ENCODE peak calls at places on chromosomes 12 and 14, in four cellular contexts. One of them, this sample, is unnamed.

GRCh38 chr14:81169711-81170103 is 51.1 kb downstream of the GTF2A1 start:
- DNase-seq in H1: no peak
- DNase-seq in K562: no peak
- DNase-seq in SK-N-SH: peak; percentile 32
- DNase-seq in this sample: no peak

GRCh38 chr14:59208224-59208814 is 19.9 kb downstream of the DAAM1 start:
- DNase-seq in H1: no peak
- DNase-seq in SK-N-SH: no peak
- DNase-seq in K562: peak; percentile 23
- DNase-seq in this sample: no peak

GRCh38 chr14:93894992-93895391 is 32.2 kb upstream of the FAM181A start:
- DNase-seq in SK-N-SH: peak; percentile 70
- DNase-seq in H1: peak; percentile 64
- DNase-seq in K562: no peak
- DNase-seq in this sample: peak; percentile 46

GRCh38 chr12:21651821-21652220 is 5.8 kb downstream of the LDHB start:
- DNase-seq in H1: no peak
- DNase-seq in SK-N-SH: no peak
- DNase-seq in K562: no peak
- DNase-seq in this sample: no peak

GRCh38 chr14:59358105-59358504 is 107.1 kb downstream of the GPR135 start:
- DNase-seq in SK-N-SH: peak; percentile 10
- DNase-seq in H1: no peak
- DNase-seq in K562: no peak
- DNase-seq in this sample: peak; percentile 24

GRCh38 chr14:32259368-32260013 is 56.4 kb upstream of the RNU6-8 start:
- DNase-seq in K562: peak; percentile 54
- DNase-seq in H1: no peak
- DNase-seq in SK-N-SH: peak; percentile 58
- DNase-seq in this sample: no peak

GRCh38 chr12:132700212-132700913 is 10.3 kb upstream of the PGAM5 start:
- DNase-seq in SK-N-SH: no peak
- DNase-seq in K562: no peak
- DNase-seq in H1: no peak
- DNase-seq in this sample: no peak

GRCh38 chr12:89882051-89882450 is 173.4 kb upstream of the ATP2B1 start:
- DNase-seq in SK-N-SH: no peak
- DNase-seq in H1: no peak
- DNase-seq in K562: no peak
- DNase-seq in this sample: no peak

GRCh38 chr12:20549115-20549719 is 145.9 kb upstream of the SLCO1C1 start:
- DNase-seq in SK-N-SH: peak; percentile 75
- DNase-seq in K562: no peak
- DNase-seq in H1: no peak
- DNase-seq in this sample: peak; percentile 33

GRCh38 chr12:31651893-31652521 is 7.5 kb upstream of the ETFBKMT start:
- DNase-seq in H1: no peak
- DNase-seq in K562: no peak
- DNase-seq in SK-N-SH: peak; percentile 71
- DNase-seq in this sample: no peak

GRCh38 chr14:93984987-93985410 is 8.6 kb upstream of the ASB2 start:
- DNase-seq in H1: peak; percentile 65
- DNase-seq in K562: peak; percentile 32
- DNase-seq in SK-N-SH: peak; percentile 47
- DNase-seq in this sample: peak; percentile 50

GRCh38 chr12:111405856-111406473 is at the start of gene SH2B3:
- DNase-seq in H1: no peak
- DNase-seq in K562: peak; percentile 53
- DNase-seq in SK-N-SH: no peak
- DNase-seq in this sample: no peak

GRCh38 chr14:92513966-92514843 is 624 bp downstream of the RIN3 start:
- DNase-seq in SK-N-SH: no peak
- DNase-seq in H1: peak; percentile 61
- DNase-seq in K562: no peak
- DNase-seq in this sample: peak; percentile 44

GRCh38 chr14:22497671-22498093 is 91.3 kb downstream of the DAD1 start:
- DNase-seq in H1: no peak
- DNase-seq in SK-N-SH: no peak
- DNase-seq in K562: no peak
- DNase-seq in this sample: no peak

GRCh38 chr12:51192284-51192671 is 19.3 kb upstream of the TFCP2 start:
- DNase-seq in SK-N-SH: no peak
- DNase-seq in H1: no peak
- DNase-seq in K562: no peak
- DNase-seq in this sample: no peak

GRCh38 chr14:97458302-97459137 is 661.3 kb downstream of the VRK1 start:
- DNase-seq in SK-N-SH: peak; percentile 12
- DNase-seq in K562: no peak
- DNase-seq in H1: peak; percentile 67
- DNase-seq in this sample: peak; percentile 78

GRCh38 chr12:115337693-115338543 is 653.9 kb upstream of the TBX3 start:
- DNase-seq in K562: no peak
- DNase-seq in SK-N-SH: no peak
- DNase-seq in H1: peak; percentile 48
- DNase-seq in this sample: no peak

GRCh38 chr12:6063379-6063735 is 61.1 kb downstream of the VWF start:
- DNase-seq in SK-N-SH: no peak
- DNase-seq in H1: no peak
- DNase-seq in K562: no peak
- DNase-seq in this sample: no peak

GRCh38 chr12:6059860-6060565 is 64.5 kb downstream of the VWF start:
- DNase-seq in H1: no peak
- DNase-seq in K562: no peak
- DNase-seq in SK-N-SH: no peak
- DNase-seq in this sample: no peak

GRCh38 chr12:6061661-6062060 is 62.8 kb downstream of the VWF start:
- DNase-seq in K562: no peak
- DNase-seq in H1: no peak
- DNase-seq in SK-N-SH: no peak
- DNase-seq in this sample: no peak

GRCh38 chr12:6065131-6065871 is 59.2 kb downstream of the VWF start:
- DNase-seq in K562: no peak
- DNase-seq in H1: no peak
- DNase-seq in SK-N-SH: no peak
- DNase-seq in this sample: no peak

GRCh38 chr12:6062427-6063378 is 61.8 kb downstream of the VWF start:
- DNase-seq in K562: peak; percentile 71
- DNase-seq in H1: peak; percentile 90
- DNase-seq in SK-N-SH: peak; percentile 91
- DNase-seq in this sample: peak; percentile 82
- TF ChIP-seq TEAD4 in K562: no peak
- TF ChIP-seq TEAD4 in H1: no peak
- TF ChIP-seq TEAD4 in SK-N-SH: no peak
- TF ChIP-seq TEAD4 in this sample: no peak

GRCh38 chr12:79687711-79688270 is 3.0 kb downstream of the PAWR start:
- DNase-seq in H1: no peak
- DNase-seq in K562: no peak
- DNase-seq in SK-N-SH: no peak
- DNase-seq in this sample: no peak

GRCh38 chr12:79686171-79686570 is 4.6 kb downstream of the PAWR start:
- DNase-seq in SK-N-SH: no peak
- DNase-seq in H1: no peak
- DNase-seq in K562: no peak
- DNase-seq in this sample: no peak

GRCh38 chr12:79688376-79689040 is 2.3 kb downstream of the PAWR start:
- DNase-seq in H1: no peak
- DNase-seq in K562: no peak
- DNase-seq in SK-N-SH: no peak
- DNase-seq in this sample: no peak

GRCh38 chr12:79682593-79682992 is 8.2 kb downstream of the PAWR start:
- DNase-seq in H1: no peak
- DNase-seq in SK-N-SH: no peak
- DNase-seq in K562: no peak
- DNase-seq in this sample: no peak

GRCh38 chr12:79685068-79685467 is 5.7 kb downstream of the PAWR start:
- DNase-seq in H1: no peak
- DNase-seq in SK-N-SH: no peak
- DNase-seq in K562: no peak
- DNase-seq in this sample: no peak
- TF ChIP-seq TEAD4 in H1: no peak
- TF ChIP-seq TEAD4 in SK-N-SH: no peak
- TF ChIP-seq TEAD4 in K562: no peak
- TF ChIP-seq TEAD4 in this sample: no peak

GRCh38 chr14:65664436-65664835 is 251.9 kb downstream of the FUT8 start:
- DNase-seq in H1: no peak
- DNase-seq in SK-N-SH: no peak
- DNase-seq in K562: no peak
- DNase-seq in this sample: no peak
- TF ChIP-seq TEAD4 in H1: no peak
- TF ChIP-seq TEAD4 in SK-N-SH: no peak
- TF ChIP-seq TEAD4 in K562: no peak
- TF ChIP-seq TEAD4 in this sample: no peak

DNA sequence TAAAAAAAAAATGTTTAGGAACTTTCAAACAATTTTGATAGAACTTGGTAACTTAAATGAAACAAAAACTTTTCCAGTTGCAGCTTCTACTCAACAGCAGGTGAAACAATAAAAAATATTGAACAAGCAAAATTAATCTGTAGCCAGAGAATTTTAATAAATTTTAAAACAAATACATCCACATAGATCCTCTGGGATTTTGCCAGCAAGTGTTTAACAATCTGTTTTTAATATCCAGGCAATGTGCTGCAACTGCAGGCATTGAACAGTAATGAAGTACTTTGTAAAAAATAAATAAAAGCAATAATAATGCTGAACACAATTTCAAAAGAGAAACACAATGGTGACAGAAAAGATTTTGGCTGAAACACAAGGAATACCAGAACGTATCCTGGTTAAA is 263.8 kb upstream of the FAR2 start:
- DNase-seq in H1: no peak
- DNase-seq in SK-N-SH: no peak
- DNase-seq in K562: no peak
- DNase-seq in this sample: no peak
- TF ChIP-seq TEAD4 in H1: no peak
- TF ChIP-seq TEAD4 in SK-N-SH: no peak
- TF ChIP-seq TEAD4 in K562: no peak
- TF ChIP-seq TEAD4 in this sample: no peak

GRCh38 chr14:77359626-77360025 is 17.3 kb downstream of the TMED8 start:
- DNase-seq in H1: no peak
- DNase-seq in SK-N-SH: no peak
- DNase-seq in K562: no peak
- DNase-seq in this sample: no peak
- TF ChIP-seq TEAD4 in H1: no peak
- TF ChIP-seq TEAD4 in SK-N-SH: no peak
- TF ChIP-seq TEAD4 in K562: no peak
- TF ChIP-seq TEAD4 in this sample: no peak

DNA sequence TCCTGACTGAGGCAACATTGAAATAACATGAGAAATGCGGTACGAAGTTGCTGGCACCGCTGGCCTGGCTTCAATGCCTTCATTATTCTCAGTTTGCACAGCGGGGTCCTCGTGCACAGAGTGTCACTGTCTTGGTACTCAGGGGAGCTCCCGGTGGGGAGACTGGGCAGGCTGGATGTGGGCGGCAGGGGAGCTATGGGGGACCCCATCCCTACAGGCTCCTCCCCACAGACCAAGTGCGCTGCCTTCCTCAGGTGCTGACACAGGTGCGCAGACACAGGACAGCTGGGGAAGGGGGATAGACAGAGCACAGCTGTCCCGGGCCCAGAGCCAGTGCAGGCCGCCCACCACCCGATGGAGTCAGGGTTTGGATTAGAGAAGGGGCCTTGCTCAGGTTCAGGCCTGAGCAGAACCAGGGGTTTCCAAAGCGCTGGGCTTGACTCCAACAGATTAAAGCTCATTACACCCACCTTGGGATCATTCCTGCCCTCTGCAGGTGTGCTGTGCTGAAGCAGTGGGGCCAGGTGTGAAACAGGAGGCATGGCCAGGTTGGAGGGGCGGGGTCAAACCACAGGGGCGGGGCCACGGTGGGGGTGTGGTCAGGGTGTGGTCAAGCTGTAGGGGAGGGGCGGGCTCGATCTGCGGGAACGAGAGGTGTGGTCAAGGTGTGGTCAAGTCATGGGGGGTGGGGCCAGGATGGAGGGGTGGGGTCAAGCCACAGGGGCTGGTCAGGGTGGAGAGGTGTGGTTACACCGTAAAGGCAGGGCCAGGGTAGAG is 270.3 kb downstream of the ADGRD1 start:
- DNase-seq in SK-N-SH: peak; percentile 51
- DNase-seq in H1: peak; percentile 85
- DNase-seq in K562: peak; percentile 97
- DNase-seq in this sample: peak; percentile 88
- TF ChIP-seq TEAD4 in SK-N-SH: no peak
- TF ChIP-seq TEAD4 in H1: no peak
- TF ChIP-seq TEAD4 in K562: no peak
- TF ChIP-seq TEAD4 in this sample: no peak

GRCh38 chr14:88831285-88831684 is 6.8 kb downstream of the TTC8 start:
- DNase-seq in K562: no peak
- DNase-seq in SK-N-SH: no peak
- DNase-seq in H1: no peak
- DNase-seq in this sample: no peak
- TF ChIP-seq TEAD4 in K562: no peak
- TF ChIP-seq TEAD4 in SK-N-SH: no peak
- TF ChIP-seq TEAD4 in H1: no peak
- TF ChIP-seq TEAD4 in this sample: no peak

GRCh38 chr14:68842298-68842697 is 49.4 kb upstream of the ZFP36L1 start:
- DNase-seq in K562: no peak
- DNase-seq in H1: peak; percentile 28
- DNase-seq in SK-N-SH: no peak
- DNase-seq in this sample: no peak
- TF ChIP-seq TEAD4 in K562: no peak
- TF ChIP-seq TEAD4 in H1: no peak
- TF ChIP-seq TEAD4 in SK-N-SH: no peak
- TF ChIP-seq TEAD4 in this sample: no peak

GRCh38 chr12:55926738-55927587 is 731 bp downstream of the PYM1 start:
- DNase-seq in K562: peak; percentile 96
- DNase-seq in SK-N-SH: peak; percentile 96
- DNase-seq in H1: peak; percentile 94
- DNase-seq in this sample: peak; percentile 95

GRCh38 chr12:55927588-55928502 is at the start of gene PYM1:
- DNase-seq in H1: peak; percentile 79
- DNase-seq in SK-N-SH: peak; percentile 73
- DNase-seq in K562: peak; percentile 89
- DNase-seq in this sample: peak; percentile 79

GRCh38 chr12:55925371-55925770 is 2.3 kb downstream of the PYM1 start:
- DNase-seq in H1: no peak
- DNase-seq in K562: no peak
- DNase-seq in SK-N-SH: no peak
- DNase-seq in this sample: no peak

GRCh38 chr12:55925870-55926737 is 1.6 kb downstream of the PYM1 start:
- DNase-seq in SK-N-SH: no peak
- DNase-seq in H1: no peak
- DNase-seq in K562: no peak
- DNase-seq in this sample: no peak

DNA sequence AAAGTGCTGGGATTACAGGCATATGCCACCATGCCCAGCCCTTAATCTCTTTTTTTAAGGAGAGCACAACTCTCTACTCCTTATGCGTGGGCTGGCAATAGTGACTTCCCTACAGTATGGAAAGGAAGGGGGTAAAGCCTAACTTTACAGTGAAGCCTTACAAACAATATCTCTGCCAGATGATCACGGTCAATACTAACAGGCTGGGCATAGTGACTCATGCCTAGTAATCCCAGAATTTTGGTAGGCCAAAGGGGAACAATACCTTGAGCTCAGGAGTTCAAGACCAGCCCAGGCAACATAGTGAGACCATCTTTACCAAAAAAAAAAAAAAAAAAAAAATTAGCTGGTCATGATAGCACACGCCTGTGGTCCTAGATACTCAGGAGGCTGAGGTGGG is 5.6 kb downstream of the PYM1 start:
- DNase-seq in K562: no peak
- DNase-seq in SK-N-SH: no peak
- DNase-seq in H1: no peak
- DNase-seq in this sample: no peak
- TF ChIP-seq TEAD4 in K562: no peak
- TF ChIP-seq TEAD4 in SK-N-SH: no peak
- TF ChIP-seq TEAD4 in H1: no peak
- TF ChIP-seq TEAD4 in this sample: no peak